ENCODE peak calls at places on chromosome 16, in nine cellular contexts. G, V, D, U, M, A, T, S and F are unnamed samples. For H3K27me3 and H3K36me3, the result is how much of the 10 kb centered on the place peaks cover.

GRCh38 chr16:21203155-21203797 is 8.1 kb downstream of the ZP2 start:
- DNase-seq in G (no peak), V (no peak), D (no peak), U (no peak), M (no peak), A (no peak), T (no peak), S (no peak), F (no peak)

GRCh38 chr16:13823501-13823900 is 96.5 kb upstream of the ERCC4 start:
- DNase-seq in G (no peak), V (no peak), D (no peak), U (no peak), M (no peak), A (no peak), T (no peak), S (no peak), F (no peak)

GRCh38 chr16:77805403-77805802 is 17.0 kb downstream of the VAT1L start:
- DNase-seq in G (no peak), V (no peak), D (no peak), U (no peak), M (no peak), A (no peak), T (no peak), S (no peak), F (no peak)

GRCh38 chr16:81204794-81205680 is 33.5 kb upstream of the BCO1 start:
- DNase-seq in G (peak), V (no peak), D (no peak), U (no peak), M (peak), A (peak), T (peak), S (peak), F (peak)

GRCh38 chr16:21526923-21527807 is 72.2 kb upstream of the METTL9 start:
- DNase-seq in G (no peak), V (no peak), D (no peak), U (no peak), M (no peak), A (no peak), T (no peak), S (peak), F (peak)

GRCh38 chr16:79191933-79192332 is 408.6 kb downstream of the MAF start:
- DNase-seq in G (peak), V (no peak), D (no peak), U (no peak), M (no peak), A (no peak), T (no peak), S (no peak), F (no peak)

GRCh38 chr16:3364774-3365427 is 9.2 kb downstream of the OR2C1 start:
- DNase-seq in G (peak), V (peak), D (peak), U (peak), M (no peak), A (peak), T (peak), S (peak), F (peak)

GRCh38 chr16:10932959-10933710 is 9.1 kb downstream of the DEXI start:
- DNase-seq in G (no peak), V (peak), D (no peak), U (no peak), M (no peak), A (no peak), T (no peak), S (no peak), F (no peak)

GRCh38 chr16:85470873-85471272 is 142.2 kb upstream of the GSE1 start:
- DNase-seq in G (no peak), V (no peak), D (no peak), U (no peak), M (no peak), A (no peak), T (no peak), S (no peak), F (no peak)

GRCh38 chr16:13067648-13068047 is 166.2 kb downstream of the SHISA9 start:
- DNase-seq in G (no peak), V (no peak), D (no peak), U (no peak), M (no peak), A (no peak), T (no peak), S (no peak), F (no peak)

GRCh38 chr16:78744099-78744498 is 644.6 kb downstream of the WWOX start:
- DNase-seq in G (no peak), V (no peak), D (no peak), U (no peak), M (no peak), A (no peak), T (no peak), S (no peak), F (no peak)

GRCh38 chr16:56860226-56861020 is 4.6 kb upstream of the SLC12A3 start:
- DNase-seq in G (peak), V (no peak), D (no peak), U (peak), M (no peak), A (no peak), T (peak), S (no peak), F (no peak)

GRCh38 chr16:59412275-59412841 is 678.2 kb upstream of the GOT2 start:
- DNase-seq in G (no peak), V (no peak), D (no peak), U (no peak), M (no peak), A (no peak), T (no peak), S (no peak), F (peak)

GRCh38 chr16:50021509-50021908 is 3.5 kb upstream of the CNEP1R1 start:
- DNase-seq in G (peak), V (no peak), D (no peak), U (no peak), M (no peak), A (no peak), T (peak), S (peak), F (peak)

GRCh38 chr16:85029413-85029794 is 1.8 kb downstream of the KIAA0513 start:
- DNase-seq in G (peak), V (no peak), D (no peak), U (no peak), M (no peak), A (peak), T (peak), S (peak), F (peak)

GRCh38 chr16:71675380-71675779 is 49.1 kb downstream of the PHLPP2 start:
- DNase-seq in G (no peak), V (no peak), D (no peak), U (no peak), M (no peak), A (no peak), T (no peak), S (no peak), F (no peak)

GRCh38 chr16:68244903-68245853 is at the start of gene PLA2G15:
- DNase-seq in G (peak), V (peak), D (peak), U (peak), M (peak), A (peak), T (peak), S (peak), F (peak)

DNA sequence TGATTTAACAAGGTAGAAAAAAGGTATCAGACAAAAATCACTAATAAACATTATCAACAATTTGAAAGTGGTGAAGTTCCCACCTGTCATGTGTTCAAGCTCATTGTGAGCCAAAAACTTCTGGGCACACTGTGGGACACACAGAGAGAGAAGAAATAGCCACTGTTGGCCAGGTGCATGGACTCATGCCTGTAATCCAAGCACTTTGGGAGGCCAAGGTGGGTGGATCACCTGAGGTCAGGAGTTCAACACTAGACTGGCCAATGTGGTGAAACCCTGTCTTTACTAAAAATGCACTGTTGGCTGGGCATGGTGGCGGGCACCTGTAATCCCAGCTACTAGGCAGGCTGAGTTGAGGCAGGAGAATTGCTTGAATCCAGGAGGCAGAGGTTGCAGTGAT is 167.4 kb downstream of the TOX3 start:
- DNase-seq in G (no peak), V (no peak), D (no peak), U (no peak), M (no peak), A (no peak), T (no peak), S (no peak), F (no peak)
- H3K4me3 ChIP-seq in G (no peak), V (no peak), D (no peak), U (no peak), M (no peak), A (no peak), T (no peak), S (no peak), F (no peak)

GRCh38 chr16:86567701-86568571 is 1.3 kb downstream of the FOXC2 start:
- DNase-seq in G (peak), V (no peak), D (no peak), U (no peak), M (no peak), A (no peak), T (no peak), S (peak), F (peak)

GRCh38 chr16:86565644-86566511 is 751 bp upstream of the FOXC2 start:
- DNase-seq in G (no peak), V (no peak), D (no peak), U (no peak), M (no peak), A (no peak), T (no peak), S (peak), F (peak)

GRCh38 chr16:86566601-86566965 is at the start of gene FOXC2:
- DNase-seq in G (peak), V (peak), D (peak), U (no peak), M (no peak), A (no peak), T (peak), S (peak), F (peak)

GRCh38 chr16:86568677-86569623 is 2.3 kb downstream of the FOXC2 start:
- DNase-seq in G (no peak), V (no peak), D (no peak), U (no peak), M (no peak), A (no peak), T (no peak), S (no peak), F (no peak)

GRCh38 chr16:86566966-86567700 is 504 bp downstream of the FOXC2 start:
- DNase-seq in G (peak), V (no peak), D (no peak), U (no peak), M (no peak), A (no peak), T (no peak), S (peak), F (peak)
- H3K27me3 ChIP-seq in G (half or more), V (half or more), D (under half), U (under half), M (under half), A (under half), T (under half), S (half or more), F (half or more)

GRCh38 chr16:16141784-16142396 is 81.4 kb downstream of the ABCC6 start:
- DNase-seq in G (no peak), V (no peak), D (no peak), U (no peak), M (no peak), A (no peak), T (no peak), S (no peak), F (no peak)

GRCh38 chr16:16143038-16143763 is 80.1 kb downstream of the ABCC6 start:
- DNase-seq in G (no peak), V (no peak), D (no peak), U (no peak), M (no peak), A (no peak), T (no peak), S (peak), F (peak)

GRCh38 chr16:16139806-16140205 is 83.5 kb downstream of the ABCC6 start:
- DNase-seq in G (no peak), V (no peak), D (no peak), U (no peak), M (no peak), A (no peak), T (no peak), S (no peak), F (no peak)

GRCh38 chr16:16140537-16140936 is 82.8 kb downstream of the ABCC6 start:
- DNase-seq in G (no peak), V (no peak), D (no peak), U (no peak), M (no peak), A (no peak), T (no peak), S (no peak), F (no peak)

DNA sequence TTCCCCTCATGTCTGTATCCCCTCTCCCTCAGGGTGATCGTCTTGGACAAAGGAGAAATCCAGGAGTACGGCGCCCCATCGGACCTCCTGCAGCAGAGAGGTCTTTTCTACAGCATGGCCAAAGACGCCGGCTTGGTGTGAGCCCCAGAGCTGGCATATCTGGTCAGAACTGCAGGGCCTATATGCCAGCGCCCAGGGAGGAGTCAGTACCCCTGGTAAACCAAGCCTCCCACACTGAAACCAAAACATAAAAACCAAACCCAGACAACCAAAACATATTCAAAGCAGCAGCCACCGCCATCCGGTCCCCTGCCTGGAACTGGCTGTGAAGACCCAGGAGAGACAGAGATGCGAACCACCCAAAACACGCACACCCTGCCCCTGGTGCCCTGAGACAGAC is 82.2 kb downstream of the ABCC6 start:
- DNase-seq in G (no peak), V (no peak), D (no peak), U (no peak), M (no peak), A (no peak), T (no peak), S (no peak), F (no peak)
- H3K36me3 ChIP-seq in G (under half), V (half or more), D (under half), U (under half), M (under half), A (under half), T (half or more), S (half or more), F (under half)

GRCh38 chr16:55328611-55329569 is 4.9 kb downstream of the IRX6 start:
- DNase-seq in G (no peak), V (no peak), D (no peak), U (no peak), M (no peak), A (no peak), T (no peak), S (peak), F (peak)
- H3K4me3 ChIP-seq in G (peak), V (no peak), D (no peak), U (no peak), M (no peak), A (no peak), T (no peak), S (peak), F (peak)

DNA sequence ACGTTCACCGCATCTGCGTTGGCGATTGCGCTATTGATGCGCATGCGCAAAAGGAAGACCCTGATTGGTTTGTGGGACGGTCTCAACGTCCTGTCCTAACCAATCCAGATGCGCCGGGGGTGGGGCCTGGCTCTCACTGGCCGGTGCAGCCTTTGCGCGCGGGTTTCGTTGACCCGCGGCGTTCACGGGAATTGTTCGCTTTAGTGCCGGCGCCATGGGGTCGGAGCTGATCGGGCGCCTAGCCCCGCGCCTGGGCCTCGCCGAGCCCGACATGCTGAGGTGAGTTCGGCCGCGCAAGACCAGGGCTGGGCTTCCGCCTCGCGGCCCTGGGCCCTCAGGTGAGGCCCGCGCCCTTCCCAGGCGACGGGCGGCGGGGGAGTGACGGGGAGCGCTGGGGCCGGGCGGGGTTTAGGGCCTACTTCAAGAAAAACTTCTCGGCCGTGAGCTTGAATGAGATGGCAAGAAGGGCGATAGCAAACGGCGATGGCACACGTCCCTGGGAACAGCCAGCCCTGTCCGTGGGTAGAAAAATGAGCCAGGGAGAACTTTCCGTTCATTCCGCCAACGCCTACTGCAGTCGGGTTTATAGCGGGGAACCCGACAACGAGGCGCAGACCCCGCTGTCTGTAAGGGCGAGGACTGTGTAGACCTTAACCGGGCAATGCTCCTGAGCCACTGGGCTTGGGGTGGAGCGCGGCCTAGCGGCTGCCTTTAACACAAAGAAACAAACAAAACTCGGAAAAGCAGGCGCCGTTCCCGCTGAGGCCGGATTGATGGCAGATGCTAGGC is at the start of gene ORC6:
- DNase-seq in G (peak), V (peak), D (peak), U (no peak), M (peak), A (peak), T (peak), S (peak), F (peak)
- H3K27me3 ChIP-seq in G (under half), V (under half), D (under half), U (under half), M (under half), A (under half), T (under half), S (under half), F (under half)